ENCODE peak calls at places on chromosomes 3 and 15, in seven cellular contexts. One of them, this sample, is unnamed.

GRCh38 chr15:66085128-66085527 is 168.4 kb downstream of the MEGF11 start:
- DNase-seq in activated effector memory CD4-positive, alpha-beta T cell treated with anti-CD3 and anti-CD28 coated beads, Interleukin-2, amount 50 U/mL, for 16 hours: peak; percentile 61
- DNase-seq in cardiac fibroblast: no peak
- DNase-seq in mesenteric fat pad: no peak
- DNase-seq in ELR: peak; percentile 9
- DNase-seq in AG04450: no peak
- DNase-seq in stimulated activated naive B cell treated with anti-CD40 and anti-IgM and Interleukin-4, amounts not matched to agents 10 μg/mL and 1 μg/mL and 100 μg/mL, for 72 hours: no peak
- DNase-seq in this sample: no peak

GRCh38 chr3:4644954-4645353 is 151.8 kb downstream of the ITPR1 start:
- DNase-seq in activated effector memory CD4-positive, alpha-beta T cell treated with anti-CD3 and anti-CD28 coated beads, Interleukin-2, amount 50 U/mL, for 16 hours: no peak
- DNase-seq in cardiac fibroblast: no peak
- DNase-seq in mesenteric fat pad: no peak
- DNase-seq in ELR: no peak
- DNase-seq in AG04450: no peak
- DNase-seq in stimulated activated naive B cell treated with anti-CD40 and anti-IgM and Interleukin-4, amounts not matched to agents 10 μg/mL and 1 μg/mL and 100 μg/mL, for 72 hours: no peak
- DNase-seq in this sample: no peak

GRCh38 chr3:34782876-34783275 is 856.4 kb upstream of the ARPP21 start:
- DNase-seq in activated effector memory CD4-positive, alpha-beta T cell treated with anti-CD3 and anti-CD28 coated beads, Interleukin-2, amount 50 U/mL, for 16 hours: no peak
- DNase-seq in cardiac fibroblast: peak; percentile 24
- DNase-seq in mesenteric fat pad: no peak
- DNase-seq in ELR: no peak
- DNase-seq in AG04450: no peak
- DNase-seq in stimulated activated naive B cell treated with anti-CD40 and anti-IgM and Interleukin-4, amounts not matched to agents 10 μg/mL and 1 μg/mL and 100 μg/mL, for 72 hours: no peak
- DNase-seq in this sample: no peak

GRCh38 chr3:12553921-12554391 is 2.9 kb upstream of the MKRN2 start:
- DNase-seq in activated effector memory CD4-positive, alpha-beta T cell treated with anti-CD3 and anti-CD28 coated beads, Interleukin-2, amount 50 U/mL, for 16 hours: no peak
- DNase-seq in cardiac fibroblast: peak; percentile 42
- DNase-seq in mesenteric fat pad: no peak
- DNase-seq in ELR: peak; percentile 37
- DNase-seq in AG04450: no peak
- DNase-seq in stimulated activated naive B cell treated with anti-CD40 and anti-IgM and Interleukin-4, amounts not matched to agents 10 μg/mL and 1 μg/mL and 100 μg/mL, for 72 hours: no peak
- DNase-seq in this sample: no peak

GRCh38 chr15:31151301-31152233 is 50.0 kb upstream of the TRPM1 start:
- DNase-seq in activated effector memory CD4-positive, alpha-beta T cell treated with anti-CD3 and anti-CD28 coated beads, Interleukin-2, amount 50 U/mL, for 16 hours: no peak
- DNase-seq in cardiac fibroblast: no peak
- DNase-seq in mesenteric fat pad: no peak
- DNase-seq in ELR: no peak
- DNase-seq in AG04450: no peak
- DNase-seq in stimulated activated naive B cell treated with anti-CD40 and anti-IgM and Interleukin-4, amounts not matched to agents 10 μg/mL and 1 μg/mL and 100 μg/mL, for 72 hours: no peak
- DNase-seq in this sample: no peak

GRCh38 chr15:45704329-45705249 is 69.8 kb downstream of the SQOR start:
- DNase-seq in activated effector memory CD4-positive, alpha-beta T cell treated with anti-CD3 and anti-CD28 coated beads, Interleukin-2, amount 50 U/mL, for 16 hours: no peak
- DNase-seq in cardiac fibroblast: peak; percentile 57
- DNase-seq in mesenteric fat pad: no peak
- DNase-seq in ELR: peak; percentile 62
- DNase-seq in AG04450: no peak
- DNase-seq in stimulated activated naive B cell treated with anti-CD40 and anti-IgM and Interleukin-4, amounts not matched to agents 10 μg/mL and 1 μg/mL and 100 μg/mL, for 72 hours: no peak
- DNase-seq in this sample: no peak

GRCh38 chr3:124607163-124607562 is 123.1 kb upstream of the UMPS start:
- DNase-seq in activated effector memory CD4-positive, alpha-beta T cell treated with anti-CD3 and anti-CD28 coated beads, Interleukin-2, amount 50 U/mL, for 16 hours: no peak
- DNase-seq in cardiac fibroblast: peak; percentile 79
- DNase-seq in mesenteric fat pad: no peak
- DNase-seq in ELR: peak; percentile 44
- DNase-seq in AG04450: peak; percentile 39
- DNase-seq in stimulated activated naive B cell treated with anti-CD40 and anti-IgM and Interleukin-4, amounts not matched to agents 10 μg/mL and 1 μg/mL and 100 μg/mL, for 72 hours: no peak
- DNase-seq in this sample: peak; percentile 84

GRCh38 chr3:136353461-136353860 is 103.3 kb downstream of the PCCB start:
- DNase-seq in activated effector memory CD4-positive, alpha-beta T cell treated with anti-CD3 and anti-CD28 coated beads, Interleukin-2, amount 50 U/mL, for 16 hours: no peak
- DNase-seq in cardiac fibroblast: no peak
- DNase-seq in mesenteric fat pad: no peak
- DNase-seq in ELR: no peak
- DNase-seq in AG04450: no peak
- DNase-seq in stimulated activated naive B cell treated with anti-CD40 and anti-IgM and Interleukin-4, amounts not matched to agents 10 μg/mL and 1 μg/mL and 100 μg/mL, for 72 hours: no peak
- DNase-seq in this sample: no peak

GRCh38 chr3:149371001-149371722 is 6.3 kb downstream of the TM4SF1 start:
- DNase-seq in activated effector memory CD4-positive, alpha-beta T cell treated with anti-CD3 and anti-CD28 coated beads, Interleukin-2, amount 50 U/mL, for 16 hours: no peak
- DNase-seq in cardiac fibroblast: peak; percentile 73
- DNase-seq in mesenteric fat pad: no peak
- DNase-seq in ELR: peak; percentile 81
- DNase-seq in AG04450: no peak
- DNase-seq in stimulated activated naive B cell treated with anti-CD40 and anti-IgM and Interleukin-4, amounts not matched to agents 10 μg/mL and 1 μg/mL and 100 μg/mL, for 72 hours: no peak
- DNase-seq in this sample: peak; percentile 56

GRCh38 chr3:182794455-182794773 is 1.1 kb downstream of the ATP11B start:
- DNase-seq in activated effector memory CD4-positive, alpha-beta T cell treated with anti-CD3 and anti-CD28 coated beads, Interleukin-2, amount 50 U/mL, for 16 hours: no peak
- DNase-seq in cardiac fibroblast: no peak
- DNase-seq in mesenteric fat pad: no peak
- DNase-seq in ELR: no peak
- DNase-seq in AG04450: no peak
- DNase-seq in stimulated activated naive B cell treated with anti-CD40 and anti-IgM and Interleukin-4, amounts not matched to agents 10 μg/mL and 1 μg/mL and 100 μg/mL, for 72 hours: no peak
- DNase-seq in this sample: no peak

GRCh38 chr15:31214864-31215489 is 111.7 kb upstream of the KLF13 start:
- DNase-seq in activated effector memory CD4-positive, alpha-beta T cell treated with anti-CD3 and anti-CD28 coated beads, Interleukin-2, amount 50 U/mL, for 16 hours: peak; percentile 62
- DNase-seq in cardiac fibroblast: peak; percentile 48
- DNase-seq in mesenteric fat pad: no peak
- DNase-seq in ELR: no peak
- DNase-seq in AG04450: no peak
- DNase-seq in stimulated activated naive B cell treated with anti-CD40 and anti-IgM and Interleukin-4, amounts not matched to agents 10 μg/mL and 1 μg/mL and 100 μg/mL, for 72 hours: no peak
- DNase-seq in this sample: no peak

GRCh38 chr15:22961661-22962221 is 18.4 kb downstream of the CYFIP1 start:
- DNase-seq in activated effector memory CD4-positive, alpha-beta T cell treated with anti-CD3 and anti-CD28 coated beads, Interleukin-2, amount 50 U/mL, for 16 hours: no peak
- DNase-seq in cardiac fibroblast: peak; percentile 32
- DNase-seq in mesenteric fat pad: no peak
- DNase-seq in ELR: peak; percentile 7
- DNase-seq in AG04450: no peak
- DNase-seq in stimulated activated naive B cell treated with anti-CD40 and anti-IgM and Interleukin-4, amounts not matched to agents 10 μg/mL and 1 μg/mL and 100 μg/mL, for 72 hours: no peak
- DNase-seq in this sample: no peak

GRCh38 chr3:145557405-145557804 is 603.6 kb downstream of the PLOD2 start:
- DNase-seq in activated effector memory CD4-positive, alpha-beta T cell treated with anti-CD3 and anti-CD28 coated beads, Interleukin-2, amount 50 U/mL, for 16 hours: no peak
- DNase-seq in cardiac fibroblast: peak; percentile 9
- DNase-seq in mesenteric fat pad: no peak
- DNase-seq in ELR: no peak
- DNase-seq in AG04450: no peak
- DNase-seq in stimulated activated naive B cell treated with anti-CD40 and anti-IgM and Interleukin-4, amounts not matched to agents 10 μg/mL and 1 μg/mL and 100 μg/mL, for 72 hours: no peak
- DNase-seq in this sample: peak; percentile 87

GRCh38 chr15:65286069-65286703 is 497 bp downstream of the PARP16 start:
- DNase-seq in activated effector memory CD4-positive, alpha-beta T cell treated with anti-CD3 and anti-CD28 coated beads, Interleukin-2, amount 50 U/mL, for 16 hours: no peak
- DNase-seq in cardiac fibroblast: peak; percentile 29
- DNase-seq in mesenteric fat pad: no peak
- DNase-seq in ELR: peak; percentile 44
- DNase-seq in AG04450: no peak
- DNase-seq in stimulated activated naive B cell treated with anti-CD40 and anti-IgM and Interleukin-4, amounts not matched to agents 10 μg/mL and 1 μg/mL and 100 μg/mL, for 72 hours: no peak
- DNase-seq in this sample: no peak

This sample was measured in retinal pigment epithelial cell.